ENCODE peak calls at places on chromosome 2, in nine cellular contexts. B is CD8-positive, alpha-beta T cell; Z is left lung; J is neural crest cell; P is GM18507; E is Daoy; L is right cardiac atrium; K is activated CD4-positive, alpha-beta memory T cell treated with anti-CD3 and anti-CD28 coated beads for 36 hours; S is dorsolateral prefrontal cortex. T is an unnamed sample.

GRCh38 chr2:200422071-200422470 is 87.8 kb downstream of the KCTD18 start:
- DNase-seq in K (no peak), L (no peak), J (no peak), E (no peak), B (no peak), P (no peak), Z (no peak), S (no peak), T (no peak)

GRCh38 chr2:53939656-53940055 is 31.1 kb downstream of the PSME4 start:
- DNase-seq in K (no peak), E (no peak), B (no peak), P (no peak), Z (no peak), S (no peak), L (no peak), J (no peak), T (no peak)

GRCh38 chr2:197777823-197778407 is 7.2 kb downstream of the BOLL start:
- DNase-seq in P (no peak), S (no peak), Z (no peak), J (peak; percentile 39), E (peak; percentile 27), K (no peak), B (no peak), L (no peak), T (peak; percentile 45)

GRCh38 chr2:127182626-127183458 is 37.3 kb downstream of the CYP27C1 start:
- DNase-seq in B (no peak), L (no peak), E (no peak), P (no peak), Z (no peak), S (no peak), K (no peak), J (no peak), T (no peak)

GRCh38 chr2:121532347-121532766 is 1.7 kb downstream of the RNU4ATAC start:
- DNase-seq in P (no peak), B (no peak), Z (no peak), S (no peak), K (no peak), J (no peak), E (peak; percentile 36), L (no peak), T (peak; percentile 21)

GRCh38 chr2:85972355-85972754 is 83.6 kb upstream of the ST3GAL5 start:
- DNase-seq in J (no peak), K (no peak), S (no peak), Z (no peak), E (no peak), B (peak; percentile 2), P (no peak), L (no peak), T (no peak)

GRCh38 chr2:241007111-241007510 is 8.7 kb downstream of the SNED1 start:
- DNase-seq in L (no peak), J (no peak), Z (no peak), S (no peak), E (no peak), P (no peak), K (no peak), B (peak; percentile 17), T (no peak)

GRCh38 chr2:11930211-11930761 is 183.9 kb downstream of the LPIN1 start:
- DNase-seq in L (no peak), J (no peak), E (peak; percentile 7), B (no peak), P (no peak), S (no peak), Z (no peak), K (peak; percentile 21), T (no peak)

GRCh38 chr2:23411752-23412431 is 26.9 kb downstream of the KLHL29 start:
- DNase-seq in S (no peak), Z (no peak), J (no peak), L (no peak), K (no peak), P (no peak), E (peak; percentile 89), B (no peak), T (no peak)

GRCh38 chr2:229164545-229165249 is 106.4 kb downstream of the PID1 start:
- DNase-seq in J (no peak), K (no peak), P (no peak), L (no peak), Z (no peak), S (no peak), B (no peak), E (peak; percentile 25), T (peak; percentile 38)

GRCh38 chr2:134845719-134846118 is 7.3 kb downstream of the ACMSD start:
- DNase-seq in P (no peak), S (no peak), L (no peak), E (peak; percentile 64), Z (no peak), K (no peak), B (no peak), J (no peak), T (no peak)

GRCh38 chr2:235021752-235022151 is 69.9 kb downstream of the SH3BP4 start:
- DNase-seq in K (no peak), S (no peak), J (no peak), L (no peak), E (peak; percentile 68), P (no peak), B (no peak), Z (no peak), T (peak; percentile 41)

GRCh38 chr2:174699993-174700766 is 64.1 kb downstream of the CHRNA1 start:
- DNase-seq in P (peak; percentile 47), J (peak; percentile 28), L (no peak), E (peak; percentile 48), B (no peak), Z (no peak), K (no peak), S (no peak), T (peak; percentile 50)

GRCh38 chr2:120934891-120935338 is 199.2 kb downstream of the GLI2 start:
- DNase-seq in P (no peak), J (no peak), B (no peak), E (peak; percentile 89), Z (no peak), K (no peak), S (no peak), L (peak; percentile 30), T (peak; percentile 83)

GRCh38 chr2:130762910-130763385 is 7.6 kb downstream of the AMER3 start:
- DNase-seq in J (no peak), B (no peak), L (no peak), K (no peak), P (no peak), S (no peak), E (no peak), Z (no peak), T (no peak)

GRCh38 chr2:24922556-24922955 is 2.5 kb upstream of the ADCY3 start:
- DNase-seq in L (no peak), S (no peak), P (no peak), B (no peak), E (no peak), K (no peak), Z (no peak), J (no peak), T (no peak)

GRCh38 chr2:213224366-213224765 is 59.9 kb upstream of the SPAG16 start:
- DNase-seq in J (no peak), S (no peak), Z (no peak), P (no peak), B (no peak), E (no peak), L (no peak), K (no peak), T (no peak)

GRCh38 chr2:160157861-160158813 is 41.9 kb downstream of the ITGB6 start:
- DNase-seq in S (no peak), J (no peak), K (no peak), E (peak; percentile 25), Z (no peak), P (no peak), B (no peak), L (no peak), T (no peak)

GRCh38 chr2:14418110-14418509 is 214.4 kb upstream of the LRATD1 start:
- DNase-seq in B (no peak), E (no peak), Z (no peak), J (no peak), P (no peak), K (no peak), S (no peak), L (no peak), T (no peak)

GRCh38 chr2:201793631-201794030 is 12.7 kb upstream of the CDK15 start:
- DNase-seq in P (no peak), L (no peak), B (no peak), K (no peak), S (no peak), E (no peak), Z (no peak), J (no peak), T (no peak)

GRCh38 chr2:74632209-74632938 is 15.8 kb downstream of the M1AP start:
- DNase-seq in S (no peak), Z (no peak), E (peak; percentile 21), L (no peak), P (no peak), B (no peak), K (no peak), J (no peak), T (no peak)

GRCh38 chr2:119744335-119744939 is 15.3 kb upstream of the PTPN4 start:
- DNase-seq in L (no peak), B (no peak), Z (no peak), E (peak; percentile 83), P (no peak), K (peak; percentile 29), S (no peak), J (no peak), T (no peak)

GRCh38 chr2:38092196-38092902 is 16.4 kb upstream of the CYP1B1 start:
- DNase-seq in B (no peak), K (no peak), L (peak; percentile 86), P (no peak), Z (no peak), E (peak; percentile 84), J (no peak), S (no peak), T (peak; percentile 96)

GRCh38 chr2:234072454-234072853 is 22.0 kb downstream of the SPP2 start:
- DNase-seq in L (no peak), J (no peak), P (no peak), K (no peak), B (no peak), E (no peak), Z (no peak), S (no peak), T (no peak)

GRCh38 chr2:67289921-67290371 is 107.2 kb upstream of the ETAA1 start:
- DNase-seq in J (no peak), S (no peak), L (no peak), E (peak; percentile 52), K (no peak), Z (no peak), P (no peak), B (no peak), T (peak; percentile 1)

GRCh38 chr2:109030870-109031480 is 42.0 kb upstream of the EDAR start:
- DNase-seq in E (no peak), S (no peak), Z (no peak), K (peak; percentile 25), L (no peak), B (no peak), P (no peak), J (no peak), T (no peak)

GRCh38 chr2:38178556-38179419 is 102.8 kb upstream of the CYP1B1 start:
- DNase-seq in B (no peak), E (peak; percentile 56), Z (no peak), L (no peak), P (no peak), S (no peak), K (no peak), J (no peak), T (no peak)

GRCh38 chr2:241686322-241686648 is 330 bp downstream of the DTYMK start:
- DNase-seq in B (no peak), K (no peak), E (no peak), P (no peak), Z (peak; percentile 84), L (no peak), J (no peak), S (peak; percentile 26), T (no peak)